ENCODE peak calls at places on chromosome 13, in seven cellular contexts. One of them, this sample, is unnamed.

GRCh38 chr13:40058757-40059236 is 403.3 kb downstream of the COG6 start:
- DNase-seq in HCT116: no peak
- DNase-seq in HepG2: no peak
- DNase-seq in SK-N-SH: no peak
- DNase-seq in GM12878: peak
- DNase-seq in K562: no peak
- DNase-seq in H1: no peak
- DNase-seq in this sample: no peak

GRCh38 chr13:34153428-34154180 is 335.7 kb downstream of the RFC3 start:
- DNase-seq in HCT116: no peak
- DNase-seq in HepG2: no peak
- DNase-seq in SK-N-SH: no peak
- DNase-seq in GM12878: no peak
- DNase-seq in K562: no peak
- DNase-seq in H1: no peak
- DNase-seq in this sample: no peak

GRCh38 chr13:113836917-113837553 is 26.8 kb downstream of the GAS6 start:
- DNase-seq in HCT116: peak
- DNase-seq in HepG2: no peak
- DNase-seq in SK-N-SH: peak
- DNase-seq in GM12878: no peak
- DNase-seq in K562: no peak
- DNase-seq in H1: no peak
- DNase-seq in this sample: peak

GRCh38 chr13:21698975-21699679 is 28.3 kb downstream of the FGF9 start:
- DNase-seq in HCT116: no peak
- DNase-seq in HepG2: no peak
- DNase-seq in SK-N-SH: no peak
- DNase-seq in GM12878: no peak
- DNase-seq in K562: no peak
- DNase-seq in H1: no peak
- DNase-seq in this sample: no peak

GRCh38 chr13:66138172-66138811 is 1091.8 kb downstream of the PCDH9 start:
- DNase-seq in HCT116: no peak
- DNase-seq in HepG2: no peak
- DNase-seq in SK-N-SH: no peak
- DNase-seq in GM12878: peak
- DNase-seq in K562: no peak
- DNase-seq in H1: no peak
- DNase-seq in this sample: no peak

GRCh38 chr13:100645382-100645781 is 29.2 kb downstream of the TMTC4 start:
- DNase-seq in HCT116: no peak
- DNase-seq in HepG2: no peak
- DNase-seq in SK-N-SH: no peak
- DNase-seq in GM12878: no peak
- DNase-seq in K562: no peak
- DNase-seq in H1: no peak
- DNase-seq in this sample: no peak

GRCh38 chr13:67224148-67224846 is 5.8 kb downstream of the PCDH9 start:
- DNase-seq in HCT116: peak
- DNase-seq in HepG2: peak
- DNase-seq in SK-N-SH: peak
- DNase-seq in GM12878: no peak
- DNase-seq in K562: peak
- DNase-seq in H1: peak
- DNase-seq in this sample: peak

GRCh38 chr13:106617561-106617960 is 49.6 kb upstream of the ARGLU1 start:
- DNase-seq in HCT116: no peak
- DNase-seq in HepG2: no peak
- DNase-seq in SK-N-SH: no peak
- DNase-seq in GM12878: no peak
- DNase-seq in K562: no peak
- DNase-seq in H1: peak
- DNase-seq in this sample: no peak

GRCh38 chr13:108915095-108915633 is 285.8 kb downstream of the MYO16 start:
- DNase-seq in HCT116: no peak
- DNase-seq in HepG2: peak
- DNase-seq in SK-N-SH: peak
- DNase-seq in GM12878: no peak
- DNase-seq in K562: no peak
- DNase-seq in H1: no peak
- DNase-seq in this sample: no peak

GRCh38 chr13:98199480-98199879 is 22.4 kb upstream of the RNF113B start:
- DNase-seq in HCT116: no peak
- DNase-seq in HepG2: peak
- DNase-seq in SK-N-SH: no peak
- DNase-seq in GM12878: no peak
- DNase-seq in K562: no peak
- DNase-seq in H1: no peak
- DNase-seq in this sample: no peak

GRCh38 chr13:91313581-91313980 is 33.9 kb upstream of the MIR17HG start:
- DNase-seq in HCT116: no peak
- DNase-seq in HepG2: no peak
- DNase-seq in SK-N-SH: no peak
- DNase-seq in GM12878: no peak
- DNase-seq in K562: no peak
- DNase-seq in H1: no peak
- DNase-seq in this sample: no peak

GRCh38 chr13:50969691-50970090 is 60.1 kb downstream of the RNASEH2B start:
- DNase-seq in HCT116: no peak
- DNase-seq in HepG2: peak
- DNase-seq in SK-N-SH: no peak
- DNase-seq in GM12878: no peak
- DNase-seq in K562: no peak
- DNase-seq in H1: no peak
- DNase-seq in this sample: peak

GRCh38 chr13:32581177-32581786 is 5.0 kb upstream of the PDS5B start:
- DNase-seq in HCT116: peak
- DNase-seq in HepG2: peak
- DNase-seq in SK-N-SH: no peak
- DNase-seq in GM12878: no peak
- DNase-seq in K562: no peak
- DNase-seq in H1: no peak
- DNase-seq in this sample: no peak

GRCh38 chr13:76025392-76025791 is 389.3 kb downstream of the LMO7 start:
- DNase-seq in HCT116: no peak
- DNase-seq in HepG2: no peak
- DNase-seq in SK-N-SH: no peak
- DNase-seq in GM12878: no peak
- DNase-seq in K562: no peak
- DNase-seq in H1: no peak
- DNase-seq in this sample: no peak

GRCh38 chr13:62171697-62172096 is 756.0 kb upstream of the PCDH20 start:
- DNase-seq in HCT116: no peak
- DNase-seq in HepG2: no peak
- DNase-seq in SK-N-SH: no peak
- DNase-seq in GM12878: no peak
- DNase-seq in K562: no peak
- DNase-seq in H1: no peak
- DNase-seq in this sample: no peak

GRCh38 chr13:41694902-41695301 is 237.6 kb downstream of the RGCC start:
- DNase-seq in HCT116: peak
- DNase-seq in HepG2: no peak
- DNase-seq in SK-N-SH: no peak
- DNase-seq in GM12878: peak
- DNase-seq in K562: no peak
- DNase-seq in H1: no peak
- DNase-seq in this sample: no peak

GRCh38 chr13:87355451-87355850 is 315.7 kb upstream of the SLITRK5 start:
- DNase-seq in HCT116: no peak
- DNase-seq in HepG2: no peak
- DNase-seq in SK-N-SH: no peak
- DNase-seq in GM12878: no peak
- DNase-seq in K562: no peak
- DNase-seq in H1: no peak
- DNase-seq in this sample: no peak
- TF ChIP-seq JUND in HCT116: no peak
- TF ChIP-seq JUND in HepG2: no peak
- TF ChIP-seq JUND in SK-N-SH: no peak
- TF ChIP-seq JUND in GM12878: no peak
- TF ChIP-seq JUND in K562: no peak
- TF ChIP-seq JUND in H1: no peak
- TF ChIP-seq JUND in this sample: no peak

GRCh38 chr13:96994030-96994848 is at the start of gene OXGR1:
- DNase-seq in HCT116: no peak
- DNase-seq in HepG2: no peak
- DNase-seq in SK-N-SH: peak
- DNase-seq in GM12878: no peak
- DNase-seq in K562: peak
- DNase-seq in H1: no peak
- DNase-seq in this sample: no peak
- TF ChIP-seq JUND in HCT116: no peak
- TF ChIP-seq JUND in HepG2: no peak
- TF ChIP-seq JUND in SK-N-SH: no peak
- TF ChIP-seq JUND in GM12878: no peak
- TF ChIP-seq JUND in K562: no peak
- TF ChIP-seq JUND in H1: no peak
- TF ChIP-seq JUND in this sample: no peak

GRCh38 chr13:86562876-86563275 is 763.7 kb upstream of the SLITRK6 start:
- DNase-seq in HCT116: no peak
- DNase-seq in HepG2: no peak
- DNase-seq in SK-N-SH: no peak
- DNase-seq in GM12878: no peak
- DNase-seq in K562: no peak
- DNase-seq in H1: no peak
- DNase-seq in this sample: no peak

GRCh38 chr13:86559915-86560314 is 760.7 kb upstream of the SLITRK6 start:
- DNase-seq in HCT116: no peak
- DNase-seq in HepG2: no peak
- DNase-seq in SK-N-SH: no peak
- DNase-seq in GM12878: no peak
- DNase-seq in K562: no peak
- DNase-seq in H1: no peak
- DNase-seq in this sample: no peak

GRCh38 chr13:86567119-86567518 is 767.9 kb upstream of the SLITRK6 start:
- DNase-seq in HCT116: no peak
- DNase-seq in HepG2: peak
- DNase-seq in SK-N-SH: peak
- DNase-seq in GM12878: no peak
- DNase-seq in K562: no peak
- DNase-seq in H1: no peak
- DNase-seq in this sample: peak

GRCh38 chr13:86569119-86569518 is 769.9 kb upstream of the SLITRK6 start:
- DNase-seq in HCT116: no peak
- DNase-seq in HepG2: no peak
- DNase-seq in SK-N-SH: no peak
- DNase-seq in GM12878: no peak
- DNase-seq in K562: no peak
- DNase-seq in H1: no peak
- DNase-seq in this sample: no peak

DNA sequence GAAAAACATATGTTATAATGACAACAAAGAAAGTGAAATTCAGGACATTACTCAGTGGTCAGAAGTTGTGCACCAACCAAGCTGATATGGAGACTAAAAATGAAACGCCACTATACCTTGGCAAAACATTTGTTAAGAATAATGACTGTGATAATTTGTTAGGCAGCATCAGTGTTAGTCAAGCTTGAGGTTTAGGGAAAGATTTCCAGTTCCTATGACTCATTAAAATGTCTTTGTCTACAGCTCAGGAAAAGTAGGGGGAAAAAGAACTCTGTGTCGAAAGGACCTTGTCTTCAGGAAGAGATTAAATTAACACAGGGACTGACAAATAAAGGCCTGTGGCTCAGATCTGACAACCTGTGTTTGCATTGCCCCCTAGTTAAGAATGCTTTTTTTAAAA is 764.1 kb upstream of the SLITRK6 start:
- DNase-seq in HCT116: no peak
- DNase-seq in HepG2: no peak
- DNase-seq in SK-N-SH: no peak
- DNase-seq in GM12878: no peak
- DNase-seq in K562: no peak
- DNase-seq in H1: no peak
- DNase-seq in this sample: no peak
- TF ChIP-seq JUND in HCT116: no peak
- TF ChIP-seq JUND in HepG2: no peak
- TF ChIP-seq JUND in SK-N-SH: peak
- TF ChIP-seq JUND in GM12878: no peak
- TF ChIP-seq JUND in K562: no peak
- TF ChIP-seq JUND in H1: no peak
- TF ChIP-seq JUND in this sample: no peak

DNA sequence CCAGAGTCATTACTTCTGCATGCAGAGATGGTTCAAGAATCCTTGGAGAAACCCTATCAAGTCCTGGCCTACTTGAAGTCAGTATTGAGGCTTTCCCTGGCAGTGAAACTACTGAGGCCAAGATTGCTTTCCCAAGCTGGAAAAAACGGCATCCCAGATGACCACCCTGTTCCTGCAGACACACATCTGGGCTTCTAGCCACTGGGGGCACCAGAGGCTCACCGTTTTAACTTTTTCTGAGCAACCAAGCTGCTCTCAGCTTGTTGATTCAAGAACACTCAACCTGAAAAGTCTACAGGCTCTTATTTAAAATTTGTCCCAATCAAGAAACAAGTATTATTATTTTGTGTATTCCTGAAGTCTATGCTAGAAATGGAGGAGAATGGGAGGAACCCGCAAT is 66.6 kb downstream of the SPRYD7 start:
- DNase-seq in HCT116: no peak
- DNase-seq in HepG2: peak
- DNase-seq in SK-N-SH: peak
- DNase-seq in GM12878: no peak
- DNase-seq in K562: peak
- DNase-seq in H1: peak
- DNase-seq in this sample: no peak
- TF ChIP-seq JUND in HCT116: no peak
- TF ChIP-seq JUND in HepG2: no peak
- TF ChIP-seq JUND in SK-N-SH: no peak
- TF ChIP-seq JUND in GM12878: no peak
- TF ChIP-seq JUND in K562: no peak
- TF ChIP-seq JUND in H1: no peak
- TF ChIP-seq JUND in this sample: no peak

This sample was measured in T47D.